ENCODE peak calls at places on chromosomes 1 and 21, in six cellular contexts. E is fibroblast of lung, I is PC-3, H is NB4, K is IMR-90, V is AG04450. F is an unnamed sample.
A peak's percentile ranks its signal among the peaks of the same experiment; 100 is the strongest.

GRCh38 chr1:228379165-228379460 is 27.5 kb downstream of the TRIM11 start:
- DNase-seq in V (no peak), E (peak; percentile 27), I (no peak), H (no peak), K (no peak), F (peak; percentile 64)

GRCh38 chr1:167715653-167716302 is 6.0 kb upstream of the MPZL1 start:
- DNase-seq in I (peak; percentile 26), H (no peak), K (peak; percentile 10), E (no peak), V (no peak), F (no peak)

GRCh38 chr1:40708750-40709099 is 17.2 kb downstream of the NFYC start:
- DNase-seq in I (peak; percentile 66), K (peak; percentile 91), E (peak; percentile 91), V (peak; percentile 70), H (no peak), F (peak; percentile 23)

GRCh38 chr1:14656384-14656937 is 58.0 kb downstream of the KAZN start:
- DNase-seq in V (no peak), H (no peak), I (no peak), K (no peak), E (no peak), F (no peak)

GRCh38 chr21:33660406-33660805 is 18.1 kb downstream of the ITSN1 start:
- DNase-seq in V (no peak), H (no peak), E (peak; percentile 64), I (no peak), K (no peak), F (no peak)

GRCh38 chr1:29258974-29259801 is 22.9 kb downstream of the PTPRU start:
- DNase-seq in H (peak; percentile 24), I (no peak), E (no peak), V (no peak), K (no peak), F (peak; percentile 48)

GRCh38 chr1:19923137-19923952 is at the start of gene PLA2G2E:
- DNase-seq in E (no peak), K (no peak), V (no peak), I (no peak), H (no peak), F (peak; percentile 16)

GRCh38 chr1:210263963-210264362 is 31.4 kb downstream of the SERTAD4 start:
- DNase-seq in K (no peak), E (no peak), H (peak; percentile 10), V (no peak), I (no peak), F (no peak)

GRCh38 chr1:89736937-89737733 is 83.7 kb upstream of the LRRC8D start:
- DNase-seq in H (no peak), E (peak; percentile 28), I (peak; percentile 25), K (peak; percentile 74), V (no peak), F (no peak)

GRCh38 chr1:235919127-235919796 is 52.6 kb upstream of the LYST start:
- DNase-seq in H (no peak), K (no peak), E (no peak), I (no peak), V (no peak), F (no peak)

GRCh38 chr1:214281902-214282695 is 1.1 kb downstream of the SMYD2 start:
- DNase-seq in I (peak; percentile 81), V (peak; percentile 36), H (peak; percentile 64), K (peak; percentile 69), E (peak; percentile 70), F (peak; percentile 18)

GRCh38 chr1:17112496-17113236 is 6.6 kb downstream of the PADI2 start:
- DNase-seq in K (no peak), E (no peak), I (no peak), H (no peak), V (no peak), F (no peak)

GRCh38 chr1:102234753-102235359 is 238.1 kb upstream of the OLFM3 start:
- DNase-seq in I (no peak), E (no peak), K (no peak), H (no peak), V (no peak), F (no peak)

GRCh38 chr1:236213534-236213933 is 68.2 kb downstream of the ERO1B start:
- DNase-seq in H (no peak), V (no peak), K (no peak), I (no peak), E (no peak), F (no peak)

GRCh38 chr1:180530501-180530900 is 28.1 kb upstream of the ACBD6 start:
- DNase-seq in V (peak; percentile 65), I (peak; percentile 72), K (peak; percentile 94), H (no peak), E (peak; percentile 94), F (no peak)

GRCh38 chr1:164991763-164992162 is 364.8 kb downstream of the LMX1A start:
- DNase-seq in K (no peak), E (no peak), I (no peak), V (no peak), H (no peak), F (no peak)

GRCh38 chr21:15682977-15683376 is 46.8 kb upstream of the USP25 start:
- DNase-seq in V (no peak), I (peak; percentile 66), H (peak; percentile 53), E (peak; percentile 61), K (peak; percentile 57), F (no peak)

GRCh38 chr21:15682182-15682895 is 47.4 kb upstream of the USP25 start:
- DNase-seq in E (peak; percentile 43), I (peak; percentile 80), V (no peak), K (peak; percentile 76), H (peak; percentile 90), F (no peak)

GRCh38 chr21:15679630-15680029 is 50.2 kb upstream of the USP25 start:
- DNase-seq in H (peak; percentile 1), I (no peak), K (no peak), E (no peak), V (no peak), F (no peak)
- TF ChIP-seq CTCF in H (no peak), I (peak; percentile 28), K (no peak), E (no peak), V (no peak), F (no peak)

GRCh38 chr1:183954496-183954895 is 83.0 kb downstream of the COLGALT2 start:
- DNase-seq in H (no peak), K (no peak), V (no peak), I (no peak), E (no peak), F (no peak)

GRCh38 chr1:183958958-183959357 is 78.6 kb downstream of the COLGALT2 start:
- DNase-seq in I (no peak), E (no peak), H (no peak), K (no peak), V (no peak), F (no peak)

GRCh38 chr1:183953031-183953430 is 84.5 kb downstream of the COLGALT2 start:
- DNase-seq in K (peak; percentile 28), I (peak; percentile 3), E (no peak), H (no peak), V (no peak), F (no peak)

GRCh38 chr1:183957216-183957830 is 80.2 kb downstream of the COLGALT2 start:
- DNase-seq in E (no peak), V (no peak), H (no peak), K (no peak), I (no peak), F (no peak)

DNA sequence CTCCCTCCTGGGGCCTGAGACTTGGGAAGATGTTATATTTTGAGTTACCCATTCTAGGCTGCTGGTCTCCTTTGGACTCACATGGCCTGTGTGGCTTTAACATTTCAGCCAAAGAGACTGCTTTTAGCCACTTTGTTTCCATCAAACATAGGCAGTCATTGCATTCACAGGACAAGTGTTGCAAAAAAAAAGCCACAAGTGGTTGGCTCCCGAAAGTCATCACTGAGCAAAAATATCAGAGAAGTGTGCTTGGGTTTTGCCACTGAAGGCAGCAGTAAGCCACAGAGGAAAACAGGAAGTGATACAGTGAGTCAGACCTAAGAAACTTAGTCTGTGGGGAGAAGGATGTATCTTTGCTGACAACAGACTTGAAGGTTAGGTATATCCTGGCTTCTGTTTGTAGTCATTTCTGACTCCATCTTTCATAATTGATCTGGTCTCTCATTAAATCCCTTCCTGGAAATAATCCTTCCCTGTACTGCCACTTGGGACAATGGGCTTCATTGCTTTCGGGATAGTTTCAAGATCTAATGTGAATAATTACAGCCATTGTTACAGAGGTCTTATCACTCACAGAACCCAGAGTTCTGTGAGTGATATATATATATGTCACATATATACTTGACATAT is 80.9 kb downstream of the COLGALT2 start:
- DNase-seq in I (peak; percentile 64), H (peak; percentile 93), E (peak; percentile 90), K (peak; percentile 87), V (peak; percentile 41), F (no peak)
- TF ChIP-seq CTCF in I (peak; percentile 47), H (peak; percentile 13), E (peak; percentile 41), K (peak; percentile 46), V (peak; percentile 47), F (no peak)

GRCh38 chr1:26112407-26112775 is 767 bp downstream of the PDIK1L start:
- DNase-seq in E (no peak), H (peak; percentile 56), V (no peak), K (no peak), I (no peak), F (no peak)

GRCh38 chr1:26114165-26114927 is 2.7 kb downstream of the PDIK1L start:
- DNase-seq in K (no peak), I (no peak), H (no peak), V (no peak), E (no peak), F (no peak)

GRCh38 chr1:26111530-26112406 is at the start of gene PDIK1L:
- DNase-seq in H (peak; percentile 96), E (peak; percentile 97), K (peak; percentile 96), I (peak; percentile 96), V (peak; percentile 90), F (peak; percentile 96)

GRCh38 chr1:26109229-26110164 is 2.1 kb upstream of the PDIK1L start:
- DNase-seq in I (no peak), K (no peak), V (no peak), H (no peak), E (no peak), F (no peak)

DNA sequence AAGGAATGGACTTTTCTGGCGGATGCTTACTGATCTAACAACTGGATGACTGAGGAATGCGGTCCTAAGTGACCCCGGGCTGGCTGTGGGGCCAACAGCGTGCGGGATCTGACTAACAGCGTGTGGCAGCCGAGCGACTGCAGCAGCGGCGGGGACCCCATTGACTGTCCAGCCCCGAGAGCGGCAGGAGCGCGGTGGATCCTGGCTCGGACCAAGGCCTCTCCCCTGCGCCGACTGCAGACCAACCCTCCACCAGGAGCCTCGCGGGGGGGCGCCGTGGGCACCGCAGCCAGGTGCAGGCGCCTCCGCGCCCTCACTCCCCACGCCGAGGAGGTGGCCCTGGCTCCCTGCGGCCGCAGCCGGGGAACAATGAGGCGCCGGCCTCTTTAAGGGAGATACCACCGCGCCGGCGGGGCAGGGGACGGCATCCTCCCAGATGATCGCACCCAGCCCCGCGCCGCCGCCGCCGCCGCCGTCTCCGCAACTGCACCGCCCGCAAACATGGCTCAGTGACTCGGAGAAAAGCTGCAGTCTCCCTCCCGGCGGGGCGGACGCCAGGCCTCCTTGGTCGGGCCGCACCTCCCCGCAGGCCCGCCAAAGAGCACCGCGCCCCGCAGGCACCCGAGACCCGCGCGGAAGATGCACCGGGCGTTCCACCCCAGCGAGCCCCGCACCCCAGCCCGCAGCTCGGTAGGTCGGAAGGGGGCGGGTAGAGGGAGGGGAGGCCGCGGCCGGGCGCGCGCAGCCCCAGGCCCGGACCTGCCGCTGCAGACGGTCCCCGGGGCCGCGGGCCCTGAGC is 694 bp upstream of the PDIK1L start:
- DNase-seq in V (no peak), K (peak; percentile 54), E (peak; percentile 68), I (peak; percentile 74), H (peak; percentile 84), F (peak; percentile 88)
- TF ChIP-seq CTCF in V (no peak), K (no peak), E (no peak), I (no peak), H (no peak), F (no peak)

DNA sequence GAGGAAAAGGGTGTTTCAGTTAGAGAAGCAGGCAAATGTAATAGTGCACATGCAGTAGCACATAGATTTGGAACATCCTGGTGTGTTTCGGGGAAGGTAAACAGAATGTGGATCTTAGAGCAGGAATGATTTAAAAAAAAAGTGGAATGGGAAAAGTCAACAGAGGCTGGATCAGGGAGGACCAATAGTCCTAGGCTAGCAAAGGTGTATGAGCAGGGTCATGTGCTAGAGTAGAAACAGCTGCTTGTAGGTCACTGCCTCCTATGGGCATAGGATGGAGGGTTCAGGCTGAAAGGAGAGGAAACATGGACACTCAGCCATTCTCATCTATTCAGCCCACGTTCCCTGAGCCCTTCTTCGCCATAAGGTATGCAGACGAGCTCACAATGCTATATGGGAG is 3.7 kb upstream of the KPNA6 start:
- DNase-seq in K (no peak), V (no peak), H (no peak), I (no peak), E (no peak), F (no peak)
- TF ChIP-seq CTCF in K (no peak), V (no peak), H (no peak), I (no peak), E (no peak), F (no peak)

F was measured in nephron progenitor cell.